ENCODE peak calls at places on chromosomes 7 and 10, in nine cellular contexts. W, A, I, R, T, K, U, Q and L are unnamed samples. For H3K9me3, the result is how much of the 10 kb centered on the place peaks cover.

GRCh38 chr7:155009570-155010157 is 6.7 kb upstream of the PAXIP1 start:
- DNase-seq in T (no peak), I (no peak), W (no peak), R (no peak), K (peak), A (peak), U (no peak), Q (no peak), L (no peak)

GRCh38 chr10:46239999-46240683 is 46.7 kb upstream of the ANTXRL start:
- DNase-seq in K (no peak), T (peak), U (no peak), A (no peak), R (no peak), I (peak), Q (no peak), W (no peak), L (no peak)

GRCh38 chr10:98963608-98964007 is 272.0 kb downstream of the HPSE2 start:
- DNase-seq in W (no peak), K (no peak), T (no peak), A (no peak), I (no peak), U (no peak), Q (no peak), R (no peak), L (no peak)

GRCh38 chr7:95303501-95303900 is 20.8 kb downstream of the PON1 start:
- DNase-seq in T (no peak), A (no peak), K (no peak), I (no peak), R (no peak), U (no peak), Q (no peak), W (no peak), L (no peak)

GRCh38 chr10:24866615-24867583 is 85.5 kb downstream of the PRTFDC1 start:
- DNase-seq in T (peak), Q (no peak), K (no peak), R (peak), A (no peak), I (peak), W (no peak), U (peak), L (peak)

GRCh38 chr10:125060851-125061556 is 99.4 kb downstream of the CTBP2 start:
- DNase-seq in Q (no peak), T (peak), A (peak), R (peak), K (peak), W (peak), U (peak), I (peak), L (peak)

GRCh38 chr7:121085922-121086321 is 97.4 kb downstream of the CPED1 start:
- DNase-seq in Q (no peak), A (no peak), T (no peak), W (no peak), K (no peak), I (no peak), U (no peak), R (no peak), L (no peak)

GRCh38 chr10:77062381-77062780 is 575.2 kb downstream of the KCNMA1 start:
- DNase-seq in R (no peak), A (no peak), T (no peak), K (no peak), W (no peak), I (no peak), Q (no peak), U (no peak), L (no peak)

GRCh38 chr7:80047856-80048459 is 86.7 kb upstream of the GNAI1 start:
- DNase-seq in T (no peak), W (no peak), I (no peak), A (no peak), R (no peak), Q (no peak), U (no peak), K (no peak), L (no peak)

GRCh38 chr10:1197384-1197783 is 141.2 kb downstream of the WDR37 start:
- DNase-seq in U (no peak), R (no peak), I (no peak), Q (no peak), W (no peak), A (no peak), T (no peak), K (no peak), L (no peak)
- H3K27ac ChIP-seq in U (no peak), R (no peak), I (no peak), Q (no peak), W (no peak), A (no peak), T (no peak), K (no peak), L (no peak)

GRCh38 chr7:158050441-158051371 is 536.9 kb downstream of the PTPRN2 start:
- DNase-seq in R (no peak), U (peak), A (no peak), T (no peak), W (no peak), I (peak), K (no peak), Q (no peak), L (no peak)

GRCh38 chr7:158049271-158049670 is 538.4 kb downstream of the PTPRN2 start:
- DNase-seq in K (no peak), U (no peak), I (peak), Q (no peak), A (no peak), W (no peak), T (no peak), R (no peak), L (no peak)

GRCh38 chr7:158048569-158048968 is 539.1 kb downstream of the PTPRN2 start:
- DNase-seq in W (no peak), Q (no peak), U (no peak), I (no peak), R (no peak), T (no peak), K (no peak), A (no peak), L (no peak)

GRCh38 chr7:158044156-158044823 is 543.3 kb downstream of the PTPRN2 start:
- DNase-seq in T (no peak), U (peak), A (no peak), W (no peak), I (peak), R (no peak), K (no peak), Q (no peak), L (no peak)

GRCh38 chr7:158047386-158048059 is 540.1 kb downstream of the PTPRN2 start:
- DNase-seq in W (no peak), K (no peak), A (no peak), Q (no peak), T (no peak), U (peak), R (no peak), I (no peak), L (no peak)
- H3K9me3 ChIP-seq in W (half or more), K (under half), A (under half), Q (under half), T (under half), U (under half), R (under half), I (under half), L (under half)

GRCh38 chr10:117424789-117425649 is 49.8 kb upstream of the PDZD8 start:
- DNase-seq in W (no peak), U (no peak), I (no peak), Q (no peak), A (no peak), R (no peak), K (no peak), T (no peak), L (no peak)

GRCh38 chr10:117420768-117421167 is 45.5 kb upstream of the PDZD8 start:
- DNase-seq in T (no peak), A (no peak), K (no peak), I (no peak), R (no peak), W (no peak), U (no peak), Q (no peak), L (no peak)

GRCh38 chr10:117424171-117424570 is 48.9 kb upstream of the PDZD8 start:
- DNase-seq in T (no peak), Q (no peak), K (no peak), I (no peak), A (no peak), W (no peak), R (no peak), U (no peak), L (no peak)

GRCh38 chr10:117419921-117420320 is 44.7 kb upstream of the PDZD8 start:
- DNase-seq in A (no peak), R (no peak), K (no peak), I (no peak), T (no peak), W (no peak), U (no peak), Q (no peak), L (no peak)

DNA sequence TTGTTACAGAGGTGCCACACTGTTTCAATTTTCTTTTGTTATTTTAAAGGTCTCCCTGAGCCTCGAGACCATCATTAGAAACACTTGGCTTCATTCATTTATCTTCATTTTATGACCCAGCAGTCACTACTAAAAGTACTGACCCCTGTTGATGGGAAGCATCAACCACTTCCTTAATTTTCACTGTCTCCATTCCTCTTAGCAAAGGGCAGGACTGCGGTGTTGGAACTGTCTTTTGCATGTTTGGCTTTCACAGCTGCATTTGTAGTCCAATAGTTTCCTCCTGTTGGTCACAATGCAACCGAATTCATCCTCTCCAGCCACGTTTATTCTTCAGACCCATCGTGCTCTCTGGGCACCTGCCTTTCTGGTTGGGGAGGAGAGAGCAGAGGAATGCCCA is 46.7 kb upstream of the PDZD8 start:
- DNase-seq in U (no peak), T (no peak), A (no peak), K (no peak), Q (no peak), W (no peak), I (no peak), R (no peak), L (no peak)
- H3K27ac ChIP-seq in U (no peak), T (no peak), A (no peak), K (no peak), Q (no peak), W (no peak), I (no peak), R (no peak), L (no peak)

DNA sequence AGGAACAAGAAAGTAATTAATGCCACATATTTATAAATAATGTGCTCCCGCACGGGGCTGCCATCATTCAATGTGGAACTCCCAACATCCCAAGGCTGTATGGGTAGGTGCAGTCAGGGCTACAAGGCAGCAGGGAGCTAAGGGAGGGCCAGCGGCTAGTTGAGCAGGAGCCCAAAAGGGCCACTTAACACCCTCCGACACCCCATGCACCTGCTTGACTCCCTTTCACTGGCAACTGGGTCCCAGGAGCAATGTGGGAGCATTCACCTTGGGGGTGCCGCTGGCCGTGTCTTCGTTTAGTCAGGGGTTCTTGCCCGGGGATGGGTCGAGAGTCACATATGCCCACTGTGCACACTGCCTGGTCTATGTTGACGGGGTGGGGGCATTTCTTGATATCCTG is 27.9 kb downstream of the SCART1 start:
- DNase-seq in Q (no peak), W (no peak), A (no peak), K (no peak), T (no peak), R (no peak), I (no peak), U (no peak), L (no peak)
- H3K9me3 ChIP-seq in Q (under half), W (under half), A (under half), K (under half), T (under half), R (under half), I (under half), U (under half), L (under half)

GRCh38 chr7:107230334-107230733 is 61.5 kb downstream of the HBP1 start:
- DNase-seq in T (no peak), I (no peak), A (no peak), K (no peak), Q (no peak), W (no peak), U (no peak), R (no peak), L (no peak)
- H3K27ac ChIP-seq in T (no peak), I (no peak), A (no peak), K (no peak), Q (no peak), W (no peak), U (no peak), R (no peak), L (no peak)

GRCh38 chr7:18939771-18940576 is 177.5 kb downstream of the TWIST1 start:
- DNase-seq in Q (no peak), T (no peak), U (no peak), I (no peak), A (no peak), W (no peak), K (no peak), R (no peak), L (no peak)

GRCh38 chr7:18941197-18941596 is 176.2 kb downstream of the TWIST1 start:
- DNase-seq in Q (no peak), W (no peak), U (no peak), R (no peak), K (no peak), T (no peak), I (no peak), A (no peak), L (no peak)

GRCh38 chr7:18936265-18936664 is 181.2 kb downstream of the TWIST1 start:
- DNase-seq in T (no peak), I (no peak), Q (no peak), A (no peak), W (no peak), R (no peak), U (no peak), K (no peak), L (no peak)

GRCh38 chr7:18940577-18941134 is 176.8 kb downstream of the TWIST1 start:
- DNase-seq in R (no peak), A (no peak), T (no peak), K (no peak), W (no peak), I (no peak), U (no peak), Q (no peak), L (no peak)
- H3K9me3 ChIP-seq in R (under half), A (under half), T (under half), K (under half), W (under half), I (under half), U (under half), Q (under half), L (under half)

GRCh38 chr10:43140414-43140813 is 2.2 kb downstream of the CSGALNACT2 start:
- DNase-seq in W (peak), R (no peak), K (no peak), Q (no peak), U (no peak), A (no peak), T (no peak), I (no peak), L (no peak)
- H3K27ac ChIP-seq in W (no peak), R (no peak), K (no peak), Q (peak), U (no peak), A (peak), T (no peak), I (no peak), L (no peak)

DNA sequence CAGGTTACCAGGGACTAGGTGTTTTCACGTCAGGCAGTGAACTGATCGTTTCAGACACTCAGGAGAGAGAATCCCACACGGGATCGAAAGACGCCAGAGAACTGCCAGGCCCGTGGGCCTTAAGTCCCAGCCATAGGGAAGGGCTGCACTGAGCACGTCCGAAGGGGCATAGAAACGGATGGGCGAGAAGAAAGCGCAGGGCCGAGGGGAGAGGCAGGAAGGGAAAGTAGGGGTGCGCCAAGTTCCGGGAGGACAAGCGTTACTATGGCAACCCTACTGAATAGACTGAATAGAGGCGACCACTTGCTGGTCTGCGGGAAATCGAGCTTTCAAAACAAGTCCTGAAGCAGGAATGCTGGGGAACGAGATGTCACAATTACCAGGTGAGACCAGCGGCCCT is 421.3 kb upstream of the NUPR2 start:
- DNase-seq in T (no peak), A (no peak), Q (no peak), K (no peak), R (no peak), W (no peak), I (no peak), U (no peak), L (no peak)
- H3K9me3 ChIP-seq in T (under half), A (under half), Q (half or more), K (under half), R (under half), W (half or more), I (under half), U (under half), L (half or more)